ENCODE peak calls at places on chromosomes 4 and X, in six cellular contexts. One of them, this sample, is unnamed.

GRCh38 chr4:135256111-135256510 is 1054.5 kb upstream of the PABPC4L start:
- DNase-seq in A549: no peak
- DNase-seq in HCT116: no peak
- DNase-seq in HepG2: no peak
- DNase-seq in SK-N-SH: no peak
- DNase-seq in K562: no peak
- DNase-seq in this sample: no peak

GRCh38 chr4:137524642-137525384 is 7.5 kb downstream of the PCDH18 start:
- DNase-seq in A549: no peak
- DNase-seq in HCT116: no peak
- DNase-seq in HepG2: no peak
- DNase-seq in SK-N-SH: no peak
- DNase-seq in K562: no peak
- DNase-seq in this sample: no peak

GRCh38 chrX:48892896-48893295 is 4.7 kb downstream of the TIMM17B start:
- DNase-seq in A549: no peak
- DNase-seq in HCT116: no peak
- DNase-seq in HepG2: no peak
- DNase-seq in SK-N-SH: no peak
- DNase-seq in K562: no peak
- DNase-seq in this sample: no peak

GRCh38 chr4:25792200-25792791 is 70.5 kb downstream of the SEL1L3 start:
- DNase-seq in A549: peak
- DNase-seq in HCT116: peak
- DNase-seq in HepG2: peak
- DNase-seq in SK-N-SH: peak
- DNase-seq in K562: peak
- DNase-seq in this sample: peak

GRCh38 chrX:31608651-31609050 is 536.8 kb upstream of the FTHL17 start:
- DNase-seq in A549: no peak
- DNase-seq in HCT116: no peak
- DNase-seq in HepG2: no peak
- DNase-seq in SK-N-SH: no peak
- DNase-seq in K562: no peak
- DNase-seq in this sample: no peak

GRCh38 chr4:110106946-110107325 is 91.5 kb downstream of the ELOVL6 start:
- DNase-seq in A549: peak
- DNase-seq in HCT116: no peak
- DNase-seq in HepG2: peak
- DNase-seq in SK-N-SH: no peak
- DNase-seq in K562: no peak
- DNase-seq in this sample: peak

GRCh38 chrX:144722307-144722706 is 525.0 kb upstream of the SPANXN1 start:
- DNase-seq in A549: no peak
- DNase-seq in HCT116: no peak
- DNase-seq in HepG2: no peak
- DNase-seq in SK-N-SH: no peak
- DNase-seq in K562: no peak
- DNase-seq in this sample: peak

GRCh38 chr4:115580901-115581300 is 467.5 kb upstream of the NDST4 start:
- DNase-seq in A549: no peak
- DNase-seq in HCT116: no peak
- DNase-seq in HepG2: no peak
- DNase-seq in SK-N-SH: no peak
- DNase-seq in K562: no peak
- DNase-seq in this sample: no peak

GRCh38 chrX:8711401-8711800 is 20.5 kb downstream of the ANOS1 start:
- DNase-seq in A549: no peak
- DNase-seq in HCT116: no peak
- DNase-seq in HepG2: no peak
- DNase-seq in SK-N-SH: no peak
- DNase-seq in K562: no peak
- DNase-seq in this sample: no peak

GRCh38 chr4:7043521-7044414 is 596 bp downstream of the TADA2B start:
- DNase-seq in A549: peak
- DNase-seq in HCT116: no peak
- DNase-seq in HepG2: no peak
- DNase-seq in SK-N-SH: no peak
- DNase-seq in K562: peak
- DNase-seq in this sample: peak

GRCh38 chrX:45070116-45071007 is 130.3 kb downstream of the DIPK2B start:
- DNase-seq in A549: peak
- DNase-seq in HCT116: peak
- DNase-seq in HepG2: peak
- DNase-seq in SK-N-SH: peak
- DNase-seq in K562: peak
- DNase-seq in this sample: peak

GRCh38 chr4:47224361-47224760 is 193.0 kb downstream of the GABRB1 start:
- DNase-seq in A549: no peak
- DNase-seq in HCT116: no peak
- DNase-seq in HepG2: no peak
- DNase-seq in SK-N-SH: no peak
- DNase-seq in K562: no peak
- DNase-seq in this sample: no peak

GRCh38 chr4:113106076-113106475 is 56.6 kb downstream of the ANK2 start:
- DNase-seq in A549: peak
- DNase-seq in HCT116: peak
- DNase-seq in HepG2: peak
- DNase-seq in SK-N-SH: peak
- DNase-seq in K562: no peak
- DNase-seq in this sample: peak

GRCh38 chr4:6449335-6449734 is 23.1 kb downstream of the PPP2R2C start:
- DNase-seq in A549: no peak
- DNase-seq in HCT116: no peak
- DNase-seq in HepG2: no peak
- DNase-seq in SK-N-SH: no peak
- DNase-seq in K562: no peak
- DNase-seq in this sample: no peak

GRCh38 chr4:8775751-8776355 is 95.8 kb downstream of the HMX1 start:
- DNase-seq in A549: no peak
- DNase-seq in HCT116: no peak
- DNase-seq in HepG2: no peak
- DNase-seq in SK-N-SH: no peak
- DNase-seq in K562: no peak
- DNase-seq in this sample: no peak

GRCh38 chr4:1843852-1844251 is 12.1 kb downstream of the LETM1 start:
- DNase-seq in A549: no peak
- DNase-seq in HCT116: no peak
- DNase-seq in HepG2: no peak
- DNase-seq in SK-N-SH: no peak
- DNase-seq in K562: no peak
- DNase-seq in this sample: no peak

GRCh38 chr4:95084584-95084983 is 326.8 kb downstream of the BMPR1B start:
- DNase-seq in A549: no peak
- DNase-seq in HCT116: no peak
- DNase-seq in HepG2: no peak
- DNase-seq in SK-N-SH: no peak
- DNase-seq in K562: no peak
- DNase-seq in this sample: no peak

GRCh38 chr4:127446309-127446708 is 186.4 kb upstream of the INTU start:
- DNase-seq in A549: no peak
- DNase-seq in HCT116: no peak
- DNase-seq in HepG2: no peak
- DNase-seq in SK-N-SH: no peak
- DNase-seq in K562: no peak
- DNase-seq in this sample: no peak

GRCh38 chr4:10457255-10457801 is at the start of gene ZNF518B:
- DNase-seq in A549: peak
- DNase-seq in HCT116: peak
- DNase-seq in HepG2: no peak
- DNase-seq in SK-N-SH: peak
- DNase-seq in K562: peak
- DNase-seq in this sample: peak

GRCh38 chr4:3857316-3857926 is 91.2 kb downstream of the ADRA2C start:
- DNase-seq in A549: no peak
- DNase-seq in HCT116: no peak
- DNase-seq in HepG2: no peak
- DNase-seq in SK-N-SH: no peak
- DNase-seq in K562: no peak
- DNase-seq in this sample: no peak

GRCh38 chrX:106481341-106481740 is 130.4 kb upstream of the RADX start:
- DNase-seq in A549: peak
- DNase-seq in HCT116: peak
- DNase-seq in HepG2: peak
- DNase-seq in SK-N-SH: peak
- DNase-seq in K562: peak
- DNase-seq in this sample: peak

GRCh38 chr4:8284391-8284790 is 14.8 kb downstream of the HTRA3 start:
- DNase-seq in A549: no peak
- DNase-seq in HCT116: no peak
- DNase-seq in HepG2: no peak
- DNase-seq in SK-N-SH: no peak
- DNase-seq in K562: no peak
- DNase-seq in this sample: no peak

GRCh38 chr4:168803727-168804126 is 206.3 kb downstream of the CBR4 start:
- DNase-seq in A549: no peak
- DNase-seq in HCT116: no peak
- DNase-seq in HepG2: no peak
- DNase-seq in SK-N-SH: no peak
- DNase-seq in K562: no peak
- DNase-seq in this sample: peak

GRCh38 chrX:41409006-41409405 is 38.1 kb upstream of the NYX start:
- DNase-seq in A549: no peak
- DNase-seq in HCT116: no peak
- DNase-seq in HepG2: no peak
- DNase-seq in SK-N-SH: no peak
- DNase-seq in K562: peak
- DNase-seq in this sample: no peak

GRCh38 chr4:98794565-98795205 is 134.2 kb downstream of the EIF4E start:
- DNase-seq in A549: no peak
- DNase-seq in HCT116: no peak
- DNase-seq in HepG2: no peak
- DNase-seq in SK-N-SH: no peak
- DNase-seq in K562: peak
- DNase-seq in this sample: peak

GRCh38 chr4:24763631-24764302 is 31.6 kb upstream of the SOD3 start:
- DNase-seq in A549: no peak
- DNase-seq in HCT116: no peak
- DNase-seq in HepG2: no peak
- DNase-seq in SK-N-SH: no peak
- DNase-seq in K562: no peak
- DNase-seq in this sample: no peak
- TF ChIP-seq REST in A549: no peak
- TF ChIP-seq REST in HCT116: no peak
- TF ChIP-seq REST in HepG2: no peak
- TF ChIP-seq REST in SK-N-SH: no peak
- TF ChIP-seq REST in K562: no peak
- TF ChIP-seq REST in this sample: no peak

DNA sequence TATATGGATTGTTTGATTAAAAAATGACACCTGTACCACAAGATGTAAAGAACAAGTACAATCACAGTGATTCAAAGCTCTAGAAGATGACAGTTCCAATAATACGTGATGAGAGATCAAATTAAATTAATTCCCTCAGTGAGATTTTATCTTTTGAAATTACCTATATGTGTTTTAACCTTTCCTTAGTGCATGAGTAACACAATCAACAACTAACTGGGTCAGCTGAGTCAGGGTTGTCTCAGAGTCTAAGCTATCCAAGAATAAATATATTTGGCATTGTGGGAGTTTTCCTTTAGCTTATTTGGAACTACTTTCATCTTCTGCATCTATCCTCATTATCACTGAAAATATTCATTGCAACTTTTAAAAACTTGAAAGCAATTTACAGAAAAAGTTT is 162.8 kb downstream of the WDFY3 start:
- DNase-seq in A549: no peak
- DNase-seq in HCT116: no peak
- DNase-seq in HepG2: no peak
- DNase-seq in SK-N-SH: no peak
- DNase-seq in K562: no peak
- DNase-seq in this sample: no peak
- H3K4me2 ChIP-seq in A549: no peak
- H3K4me2 ChIP-seq in HCT116: no peak
- H3K4me2 ChIP-seq in HepG2: no peak
- H3K4me2 ChIP-seq in SK-N-SH: no peak
- H3K4me2 ChIP-seq in K562: no peak
- H3K4me2 ChIP-seq in this sample: no peak

GRCh38 chrX:24229967-24230366 is 80.4 kb downstream of the ZFX start:
- DNase-seq in A549: no peak
- DNase-seq in HCT116: no peak
- DNase-seq in HepG2: no peak
- DNase-seq in SK-N-SH: no peak
- DNase-seq in K562: peak
- DNase-seq in this sample: no peak
- H3K27ac ChIP-seq in A549: no peak
- H3K27ac ChIP-seq in HCT116: no peak
- H3K27ac ChIP-seq in HepG2: no peak
- H3K27ac ChIP-seq in SK-N-SH: no peak
- H3K27ac ChIP-seq in K562: peak
- H3K27ac ChIP-seq in this sample: no peak

DNA sequence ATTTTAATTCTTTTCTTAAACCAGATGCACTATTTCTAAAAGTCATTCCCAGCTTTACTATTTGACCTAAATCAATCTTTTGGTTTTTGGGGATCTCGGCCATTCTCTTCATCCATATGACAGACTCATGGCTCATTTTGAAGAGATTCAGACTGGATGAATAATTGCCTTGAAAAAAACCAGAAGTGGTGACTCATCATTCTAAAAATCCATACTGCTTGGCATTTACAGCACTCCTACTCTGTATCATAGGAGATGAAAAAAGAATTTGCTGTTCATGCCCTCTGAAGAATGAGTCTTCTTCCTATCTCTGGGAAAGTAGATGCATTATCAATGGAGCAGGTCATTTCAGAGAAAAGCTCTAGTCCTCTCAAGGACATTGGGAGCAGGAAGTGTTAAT is 220.5 kb upstream of the RPS6KA3 start:
- DNase-seq in A549: no peak
- DNase-seq in HCT116: peak
- DNase-seq in HepG2: no peak
- DNase-seq in SK-N-SH: no peak
- DNase-seq in K562: no peak
- DNase-seq in this sample: no peak
- TF ChIP-seq REST in A549: no peak
- TF ChIP-seq REST in HCT116: no peak
- TF ChIP-seq REST in HepG2: no peak
- TF ChIP-seq REST in SK-N-SH: no peak
- TF ChIP-seq REST in K562: no peak
- TF ChIP-seq REST in this sample: no peak

DNA sequence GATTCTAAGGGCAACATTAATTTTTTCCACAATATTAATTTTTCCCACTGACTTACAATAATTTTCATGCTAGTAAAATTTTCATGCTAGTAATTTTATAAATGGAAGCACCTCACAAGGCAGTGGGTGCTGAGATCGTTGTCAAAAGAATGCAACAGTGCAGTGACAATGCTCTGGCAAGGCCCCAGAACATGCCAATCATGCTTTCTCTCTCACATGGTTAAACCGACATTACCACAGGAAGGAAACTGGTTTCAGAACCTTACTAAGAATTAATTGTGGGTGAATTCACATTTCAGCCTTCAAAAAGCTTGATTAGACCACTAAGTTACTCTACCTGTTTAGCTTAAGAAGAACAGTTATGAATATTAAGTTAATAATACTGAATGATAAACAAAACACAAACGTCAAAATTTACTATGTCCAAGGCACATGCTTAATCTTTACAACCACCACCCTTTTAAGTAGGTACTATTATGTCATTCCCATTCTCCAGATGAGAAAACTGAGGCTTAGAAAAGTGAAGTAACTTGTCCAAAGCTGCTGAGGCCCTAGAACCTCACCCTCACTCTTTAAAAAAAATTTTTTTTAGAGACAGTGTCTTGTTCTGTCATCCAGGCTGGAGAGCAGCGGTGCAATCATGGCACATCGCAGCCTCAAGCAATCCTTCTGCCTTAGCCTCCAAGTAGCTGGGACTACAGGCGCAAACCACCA is 10.0 kb upstream of the OPHN1 start:
- DNase-seq in A549: no peak
- DNase-seq in HCT116: no peak
- DNase-seq in HepG2: peak
- DNase-seq in SK-N-SH: no peak
- DNase-seq in K562: no peak
- DNase-seq in this sample: no peak
- H3K4me2 ChIP-seq in A549: no peak
- H3K4me2 ChIP-seq in HCT116: no peak
- H3K4me2 ChIP-seq in HepG2: no peak
- H3K4me2 ChIP-seq in SK-N-SH: no peak
- H3K4me2 ChIP-seq in K562: no peak
- H3K4me2 ChIP-seq in this sample: no peak

This sample was measured in GM23338.